ENCODE peak calls at places on chromosomes 11 and 22, in four cellular contexts. L is fibroblast of pulmonary artery, V is neural progenitor cell, P is A549. N is an unnamed sample.

GRCh38 chr11:123481647-123482046 is 51.6 kb downstream of the GRAMD1B start:
- DNase-seq in P (no peak), V (no peak), L (no peak), N (no peak)

GRCh38 chr11:108538022-108538424 is 39.8 kb upstream of the POGLUT3 start:
- DNase-seq in V (no peak), P (no peak), L (no peak), N (no peak)

GRCh38 chr11:129375731-129376657 is at the start of gene BARX2:
- DNase-seq in V (peak; percentile 91), L (peak; percentile 66), P (no peak), N (peak; percentile 11)

GRCh38 chr11:1126935-1127663 is 30.7 kb upstream of the MUC5AC start:
- DNase-seq in P (no peak), V (no peak), L (no peak), N (no peak)

GRCh38 chr11:132336781-132337535 is 966.5 kb downstream of the NTM start:
- DNase-seq in V (no peak), P (no peak), L (no peak), N (no peak)

GRCh38 chr11:67415501-67416304 is at the start of gene CARNS1:
- DNase-seq in V (peak; percentile 38), L (no peak), P (no peak), N (no peak)

GRCh38 chr11:57335343-57336110 is at the start of gene SSRP1:
- DNase-seq in V (peak; percentile 93), L (peak; percentile 87), P (peak; percentile 92), N (no peak)

GRCh38 chr11:126355926-126356897 is 726 bp downstream of the ST3GAL4 start:
- DNase-seq in L (no peak), P (no peak), V (no peak), N (no peak)

GRCh38 chr22:45870011-45870410 is 107.0 kb downstream of the WNT7B start:
- DNase-seq in V (no peak), P (no peak), L (no peak), N (no peak)

GRCh38 chr11:37712246-37712645 is 1114.2 kb upstream of the RAG2 start:
- DNase-seq in V (peak; percentile 60), L (peak; percentile 23), P (no peak), N (no peak)

GRCh38 chr11:199782-200181 is 6.9 kb downstream of the SCGB1C1 start:
- DNase-seq in V (no peak), P (no peak), L (no peak), N (no peak)

GRCh38 chr11:47523491-47524199 is 29.3 kb downstream of the CELF1 start:
- DNase-seq in P (peak; percentile 67), V (no peak), L (peak; percentile 82), N (peak; percentile 55)

GRCh38 chr22:29307658-29308147 is 1.3 kb downstream of the GAS2L1 start:
- DNase-seq in P (no peak), V (peak; percentile 21), L (no peak), N (no peak)

GRCh38 chr11:72631806-72632731 is 42.2 kb downstream of the PDE2A start:
- DNase-seq in V (no peak), P (no peak), L (peak; percentile 30), N (no peak)

GRCh38 chr11:65660038-65660437 is 2.7 kb downstream of the RELA start:
- DNase-seq in V (no peak), L (no peak), P (no peak), N (no peak)

GRCh38 chr11:65661599-65662246 is 993 bp downstream of the RELA start:
- DNase-seq in L (no peak), V (no peak), P (no peak), N (no peak)

GRCh38 chr11:65663634-65664200 is 1.0 kb upstream of the RELA start:
- DNase-seq in V (peak; percentile 52), P (peak; percentile 61), L (peak; percentile 75), N (no peak)

GRCh38 chr11:65662247-65662801 is 392 bp downstream of the RELA start:
- DNase-seq in P (no peak), V (no peak), L (no peak), N (no peak)

DNA sequence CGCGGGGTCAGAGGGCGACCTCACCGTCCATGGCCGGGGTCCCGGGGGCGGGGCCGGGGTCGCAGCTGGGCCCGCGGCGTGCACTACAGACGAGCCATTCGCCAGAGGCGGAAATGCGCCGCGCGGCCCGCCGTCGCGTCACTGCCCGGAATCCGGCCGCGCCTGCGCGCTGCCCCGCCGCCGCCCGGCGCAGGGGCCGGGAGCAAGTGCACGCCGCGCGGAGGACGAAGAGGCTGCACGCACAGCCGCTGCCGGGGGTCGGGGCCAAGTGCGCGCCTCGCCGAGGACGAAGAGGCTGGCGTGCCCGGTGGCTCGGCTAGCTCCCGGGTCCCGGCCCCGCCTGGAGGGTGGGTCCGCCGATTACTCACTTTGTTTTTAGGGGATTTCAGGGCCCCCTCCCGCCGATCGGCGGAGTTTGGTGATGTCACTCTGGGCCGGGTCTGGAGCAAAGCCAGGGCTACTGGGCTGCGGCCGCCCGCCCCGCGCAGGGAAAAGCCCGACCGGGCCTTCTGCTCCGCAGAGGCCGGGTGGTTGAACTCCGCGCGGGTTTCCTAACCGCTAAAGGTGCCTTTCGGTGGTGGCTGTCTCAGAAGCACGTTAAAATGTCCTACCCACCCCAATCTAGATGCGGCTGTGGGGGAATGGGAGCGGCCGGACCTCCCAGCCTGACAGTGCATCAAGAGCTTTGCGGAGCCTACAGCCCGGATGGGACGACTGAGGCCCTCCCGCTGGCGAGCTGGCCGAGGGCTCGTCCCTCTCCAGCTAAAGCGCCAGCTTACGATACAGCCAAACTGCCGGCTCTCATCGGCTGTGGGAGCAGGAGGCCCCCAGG is at the start of gene RELA:
- DNase-seq in P (peak; percentile 67), V (peak; percentile 97), L (peak; percentile 94), N (peak; percentile 40)
- TF ChIP-seq CTCF in P (no peak), V (no peak), L (no peak), N (no peak)

GRCh38 chr11:27910186-27910941 is 197.6 kb downstream of the KIF18A start:
- DNase-seq in V (no peak), L (peak; percentile 35), P (no peak), N (no peak)
- H3K4me3 ChIP-seq in V (no peak overlapping the region), L (no peak overlapping the region), P (no peak overlapping the region), N (no peak overlapping the region)

GRCh38 chr11:8384199-8384821 is 120.6 kb upstream of the LMO1 start:
- DNase-seq in V (peak; percentile 64), P (no peak), L (peak; percentile 24), N (no peak)
- TF ChIP-seq CTCF in V (peak; percentile 24), P (no peak), L (no peak), N (no peak)

GRCh38 chr11:10728779-10729472 is 22.1 kb upstream of the CTR9 start:
- DNase-seq in P (no peak), V (peak; percentile 82), L (no peak), N (no peak)
- H3K4me3 ChIP-seq in P (no peak overlapping the region), V (peak overlapping the region; percentile 71), L (no peak overlapping the region), N (no peak overlapping the region)

GRCh38 chr11:45209904-45210699 is 63.7 kb downstream of the PRDM11 start:
- DNase-seq in P (no peak), L (peak; percentile 91), V (peak; percentile 73), N (no peak)
- TF ChIP-seq CTCF in P (no peak), L (peak; percentile 11), V (no peak), N (no peak)

GRCh38 chr22:22342697-22343602 is 98.4 kb downstream of the VPREB1 start:
- DNase-seq in P (peak; percentile 43), L (peak; percentile 34), V (peak; percentile 93), N (peak; percentile 3)

GRCh38 chr22:22344430-22344829 is 99.8 kb downstream of the VPREB1 start:
- DNase-seq in L (no peak), P (no peak), V (no peak), N (no peak)

GRCh38 chr22:22343603-22344276 is 99.2 kb downstream of the VPREB1 start:
- DNase-seq in P (no peak), L (no peak), V (no peak), N (no peak)

GRCh38 chr22:22345781-22346180 is 101.2 kb downstream of the VPREB1 start:
- DNase-seq in P (no peak), V (no peak), L (no peak), N (no peak)

DNA sequence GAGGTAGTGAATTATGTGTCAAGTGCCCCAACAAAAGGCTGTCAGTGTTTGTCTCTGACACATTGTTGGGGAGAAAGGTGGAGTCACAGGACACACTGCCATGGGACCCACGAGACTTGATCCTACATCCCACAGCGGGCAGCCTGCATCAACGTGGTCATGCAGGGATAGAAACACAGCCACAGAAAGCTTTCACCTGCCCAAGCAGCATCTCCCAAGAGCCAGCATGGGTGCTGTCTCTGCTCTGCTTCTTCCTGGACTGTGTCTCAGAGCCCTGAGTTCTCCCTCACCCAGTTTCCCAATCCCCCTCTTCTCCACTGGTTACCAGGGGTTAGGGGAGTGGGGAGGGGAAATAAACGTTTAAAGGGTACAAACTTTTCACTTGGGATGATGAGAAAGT is 97.2 kb downstream of the VPREB1 start:
- DNase-seq in L (no peak), V (no peak), P (no peak), N (no peak)
- H3K4me3 ChIP-seq in L (no peak overlapping the region), V (no peak overlapping the region), P (no peak overlapping the region), N (no peak overlapping the region)

GRCh38 chr11:83157755-83158473 is 983 bp downstream of the PCF11 start:
- DNase-seq in V (peak; percentile 62), L (peak; percentile 53), P (peak; percentile 51), N (no peak)
- TF ChIP-seq CTCF in V (no peak), L (no peak), P (no peak), N (no peak)

GRCh38 chr11:122172352-122173073 is 56.5 kb upstream of the BLID start:
- DNase-seq in L (no peak), V (no peak), P (no peak), N (no peak)
- H3K4me3 ChIP-seq in L (no peak overlapping the region), V (no peak overlapping the region), P (no peak overlapping the region), N (no peak overlapping the region)

DNA sequence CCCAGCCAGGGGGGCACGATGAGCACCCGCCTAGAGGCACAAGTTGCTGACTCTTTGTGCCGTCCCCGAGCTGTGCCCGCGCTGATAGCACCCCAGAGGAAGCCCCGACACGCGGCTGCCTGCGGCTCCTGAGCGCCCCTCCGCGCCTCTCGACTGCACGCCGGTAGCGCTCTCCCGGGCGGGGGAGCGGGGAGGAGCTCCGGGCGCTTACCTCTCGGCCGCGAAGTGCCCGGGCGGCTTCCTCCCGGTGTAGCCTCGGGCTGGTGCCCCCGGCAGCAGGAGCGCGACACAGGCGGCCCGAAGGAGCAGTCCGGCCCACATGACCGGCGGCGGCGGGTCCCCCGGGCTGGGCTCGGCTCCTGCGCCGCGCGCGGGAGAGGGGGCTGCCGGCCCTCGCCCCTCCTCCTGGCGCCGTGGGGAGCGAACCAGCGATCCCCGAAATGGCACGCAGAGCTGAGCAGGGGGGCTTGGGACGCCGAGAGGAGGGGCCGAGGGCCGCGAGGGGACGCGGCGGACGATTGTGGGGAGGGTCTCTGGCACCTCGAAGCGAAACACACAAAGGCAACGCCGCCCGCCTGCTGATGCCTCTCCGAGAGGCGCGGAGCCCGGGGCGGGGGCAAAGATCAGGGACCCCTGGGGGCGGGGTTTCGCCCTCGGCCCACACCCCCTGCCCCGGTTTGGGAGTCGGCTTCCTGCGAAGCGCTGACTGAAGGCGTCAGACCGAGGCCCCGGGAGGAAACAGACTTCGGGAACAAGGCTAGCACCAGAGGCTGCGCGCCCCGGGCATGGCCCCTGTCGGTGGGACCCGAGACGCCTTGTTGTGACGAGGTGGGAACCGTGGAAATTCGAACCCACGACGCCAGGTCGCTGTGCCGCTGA is at the start of gene VWCE:
- DNase-seq in L (peak; percentile 55), V (peak; percentile 89), P (peak; percentile 62), N (no peak)
- TF ChIP-seq CTCF in L (peak; percentile 23), V (peak; percentile 37), P (peak; percentile 29), N (peak; percentile 5)